ENCODE peak calls at places on chromosomes 1 and 21, in ten cellular contexts. K is esophagus muscularis mucosa, O is MM.1S, S is uterus, G is adrenal gland, E is brain microvascular endothelial cell, V is ovary, F is OCI-LY7, D is fibroblast of lung, W is astrocyte. J is an unnamed sample.

GRCh38 chr1:161068306-161069200 is 1.1 kb downstream of the ARHGAP30 start:
- DNase-seq in K (no peak), O (peak; percentile 76), S (no peak), G (no peak), E (no peak), V (no peak), F (peak; percentile 84), D (no peak), W (no peak), J (no peak)

GRCh38 chr1:165869343-165869742 is 41.9 kb downstream of the UCK2 start:
- DNase-seq in K (no peak), O (no peak), S (no peak), G (no peak), E (no peak), V (no peak), F (no peak), D (no peak), W (no peak), J (no peak)

GRCh38 chr21:42376338-42376982 is 10.1 kb upstream of the TFF1 start:
- DNase-seq in K (no peak), O (peak; percentile 52), S (no peak), G (no peak), E (no peak), V (no peak), F (no peak), D (no peak), W (no peak), J (no peak)

GRCh38 chr1:17188217-17188616 is 16.7 kb upstream of the PADI1 start:
- DNase-seq in K (no peak), O (no peak), S (no peak), G (no peak), E (no peak), V (no peak), F (no peak), D (no peak), W (no peak), J (no peak)

GRCh38 chr1:52919051-52919719 is 2.4 kb downstream of the ECHDC2 start:
- DNase-seq in K (no peak), O (no peak), S (no peak), G (no peak), E (no peak), V (no peak), F (no peak), D (peak; percentile 11), W (no peak), J (no peak)

GRCh38 chr1:205849619-205850355 is at the start of gene PM20D1:
- DNase-seq in K (no peak), O (peak; percentile 100), S (peak; percentile 81), G (peak; percentile 52), E (peak; percentile 54), V (peak; percentile 73), F (peak; percentile 94), D (peak; percentile 70), W (peak; percentile 58), J (peak; percentile 92)

GRCh38 chr1:113905435-113905861 is 322 bp downstream of the DCLRE1B start:
- DNase-seq in K (no peak), O (peak; percentile 17), S (peak; percentile 41), G (no peak), E (no peak), V (peak; percentile 27), F (peak; percentile 63), D (no peak), W (no peak), J (no peak)

GRCh38 chr1:28934676-28935075 is 20.3 kb downstream of the EPB41 start:
- DNase-seq in K (no peak), O (no peak), S (no peak), G (no peak), E (no peak), V (no peak), F (no peak), D (peak; percentile 17), W (no peak), J (no peak)

GRCh38 chr1:222054416-222054815 is 312.5 kb upstream of the DUSP10 start:
- DNase-seq in K (no peak), O (no peak), S (no peak), G (no peak), E (no peak), V (no peak), F (no peak), D (no peak), W (no peak), J (no peak)

GRCh38 chr1:198167436-198167934 is 10.7 kb downstream of the NEK7 start:
- DNase-seq in K (no peak), O (no peak), S (no peak), G (peak; percentile 55), E (peak; percentile 49), V (no peak), F (peak; percentile 33), D (peak; percentile 73), W (peak; percentile 65), J (peak; percentile 67)

DNA sequence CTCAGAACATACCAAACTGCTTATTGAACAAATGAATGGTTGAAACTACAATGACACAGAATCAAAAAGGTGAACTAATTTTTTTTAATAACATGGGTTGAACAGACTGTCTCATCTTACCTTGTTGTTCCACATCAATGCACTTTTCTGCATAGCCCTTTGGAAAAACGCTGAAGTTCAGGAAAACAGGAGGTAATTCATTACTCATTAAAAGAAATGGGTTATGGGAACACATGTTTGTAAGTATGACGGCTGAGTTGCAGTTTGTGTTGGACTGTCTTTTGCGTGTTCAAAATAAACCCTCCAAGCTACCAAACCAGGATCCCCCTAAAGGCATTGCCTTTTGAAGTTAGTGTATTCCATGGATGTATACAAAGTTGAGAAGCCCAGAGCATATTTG is 514.9 kb upstream of the PKN2 start:
- DNase-seq in K (no peak), O (no peak), S (no peak), G (no peak), E (no peak), V (no peak), F (no peak), D (no peak), W (no peak), J (no peak)
- TF ChIP-seq CTCF in K (no peak), O (no peak), S (no peak), G (no peak), E (no peak), V (no peak), F (no peak), D (no peak), W (no peak), J (no peak)

GRCh38 chr1:36174716-36175115 is 18.8 kb downstream of the MAP7D1 start:
- DNase-seq in K (no peak), O (no peak), S (no peak), G (no peak), E (no peak), V (no peak), F (no peak), D (no peak), W (no peak), J (no peak)
- H3K36me3 ChIP-seq in K (peaks cover 95% of the 10 kb centered on the region), O (no peaks in the 10 kb centered on the region), S (no peaks in the 10 kb centered on the region), G (peaks cover 91% of the 10 kb centered on the region), E (peaks cover 95% of the 10 kb centered on the region), V (no peaks in the 10 kb centered on the region), F (peaks cover 93% of the 10 kb centered on the region), D (peaks cover 58% of the 10 kb centered on the region), W (peaks cover 45% of the 10 kb centered on the region), J (peaks cover 58% of the 10 kb centered on the region)

DNA sequence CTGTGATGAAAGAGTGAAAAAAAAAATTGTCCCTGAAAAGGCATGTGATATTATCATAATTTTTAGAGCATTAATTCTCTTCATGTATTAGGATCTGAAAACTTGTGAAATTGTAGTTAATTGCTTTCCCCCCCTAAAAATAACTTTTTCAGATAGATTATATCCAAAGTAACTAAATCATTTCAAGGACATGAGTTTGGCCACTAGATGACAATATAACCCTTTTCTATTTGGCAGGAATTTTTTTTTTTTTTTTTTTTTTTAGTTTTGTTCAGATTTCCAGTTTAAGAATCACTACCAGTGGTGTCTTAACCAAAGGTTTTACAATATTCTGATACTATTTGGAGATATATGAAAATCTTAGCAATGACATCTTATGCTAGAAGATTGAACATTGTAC is 370.8 kb downstream of the AMY1C start:
- DNase-seq in K (no peak), O (no peak), S (no peak), G (no peak), E (no peak), V (no peak), F (no peak), D (no peak), W (no peak), J (no peak)
- TF ChIP-seq CTCF in K (no peak), O (no peak), S (no peak), G (peak; percentile 3), E (no peak), V (no peak), F (peak; percentile 41), D (no peak), W (no peak), J (no peak)

DNA sequence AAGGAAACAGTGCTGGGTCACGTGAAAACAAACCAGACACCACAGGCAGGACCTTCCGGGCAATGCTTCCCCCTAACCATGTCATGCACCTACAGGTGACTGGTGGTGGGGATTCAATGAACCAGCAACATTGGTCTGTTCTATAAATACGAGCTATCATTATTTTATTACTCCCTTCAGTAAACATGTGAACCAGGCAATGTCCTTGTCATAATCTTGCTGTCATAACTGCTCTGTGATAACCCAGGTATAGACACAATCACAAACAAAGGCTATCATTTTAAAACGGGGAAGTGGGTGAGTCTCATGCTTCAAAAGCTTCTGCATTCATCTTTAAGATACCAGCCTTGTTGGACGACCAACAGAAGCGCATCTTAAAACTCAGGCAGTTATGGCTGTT is 153.4 kb downstream of the CLIC6 start:
- DNase-seq in K (no peak), O (no peak), S (no peak), G (no peak), E (no peak), V (no peak), F (no peak), D (no peak), W (no peak), J (no peak)
- H3K36me3 ChIP-seq in K (no peaks in the 10 kb centered on the region), O (no peaks in the 10 kb centered on the region), S (no peaks in the 10 kb centered on the region), G (no peaks in the 10 kb centered on the region), E (peaks cover 54% of the 10 kb centered on the region), V (no peaks in the 10 kb centered on the region), F (peaks cover 59% of the 10 kb centered on the region), D (peaks cover 25% of the 10 kb centered on the region), W (peaks cover 64% of the 10 kb centered on the region), J (no peaks in the 10 kb centered on the region)